ENCODE peak calls at places on chromosomes 2 and 18, in ten cellular contexts. S, F, J, D, V, W, A, X, N and O are unnamed samples.

GRCh38 chr2:123363076-123363475 is 662.0 kb upstream of the CNTNAP5 start:
- DNase-seq in S (no peak), F (no peak), J (no peak), D (no peak), V (no peak), W (no peak), A (no peak), X (no peak), N (no peak), O (no peak)

GRCh38 chr2:182593394-182593707 is 122.7 kb upstream of the DNAJC10 start:
- DNase-seq in S (no peak), F (no peak), J (no peak), D (peak), V (no peak), W (no peak), A (no peak), X (no peak), N (no peak), O (no peak)

GRCh38 chr18:79522451-79523220 is 126.9 kb downstream of the NFATC1 start:
- DNase-seq in S (peak), F (peak), J (no peak), D (no peak), V (no peak), W (no peak), A (no peak), X (no peak), N (no peak), O (no peak)

GRCh38 chr2:96831679-96832078 is 12.1 kb downstream of the ANKRD23 start:
- DNase-seq in S (no peak), F (no peak), J (no peak), D (no peak), V (no peak), W (no peak), A (no peak), X (no peak), N (peak), O (no peak)

GRCh38 chr2:101828267-101829017 is 130.9 kb downstream of the MAP4K4 start:
- DNase-seq in S (no peak), F (no peak), J (no peak), D (no peak), V (no peak), W (no peak), A (no peak), X (no peak), N (no peak), O (no peak)

GRCh38 chr2:197130318-197130717 is 180.3 kb downstream of the ANKRD44 start:
- DNase-seq in S (no peak), F (no peak), J (no peak), D (no peak), V (no peak), W (peak), A (no peak), X (no peak), N (no peak), O (no peak)

GRCh38 chr2:60352491-60353405 is 200.7 kb downstream of the BCL11A start:
- DNase-seq in S (no peak), F (no peak), J (no peak), D (no peak), V (no peak), W (no peak), A (no peak), X (no peak), N (no peak), O (peak)

GRCh38 chr2:168392031-168392430 is 64.0 kb upstream of the CERS6 start:
- DNase-seq in S (no peak), F (no peak), J (no peak), D (no peak), V (no peak), W (no peak), A (no peak), X (no peak), N (no peak), O (no peak)

GRCh38 chr2:74017181-74017580 is 32.5 kb downstream of the TET3 start:
- DNase-seq in S (no peak), F (no peak), J (no peak), D (no peak), V (no peak), W (no peak), A (no peak), X (no peak), N (no peak), O (no peak)

GRCh38 chr2:227816507-227817274 is 3.0 kb downstream of the CCL20 start:
- DNase-seq in S (no peak), F (no peak), J (peak), D (peak), V (no peak), W (peak), A (peak), X (no peak), N (no peak), O (no peak)

GRCh38 chr2:7748717-7749415 is 831.7 kb downstream of the RNF144A start:
- DNase-seq in S (no peak), F (no peak), J (no peak), D (peak), V (no peak), W (no peak), A (no peak), X (no peak), N (no peak), O (peak)

GRCh38 chr2:219596954-219597551 is 604 bp upstream of the STK11IP start:
- DNase-seq in S (no peak), F (no peak), J (no peak), D (peak), V (no peak), W (no peak), A (peak), X (no peak), N (peak), O (no peak)

GRCh38 chr18:50986360-50987087 is 18.7 kb downstream of the ELAC1 start:
- DNase-seq in S (no peak), F (no peak), J (no peak), D (peak), V (no peak), W (no peak), A (no peak), X (no peak), N (no peak), O (no peak)

GRCh38 chr2:42046819-42047487 is 868 bp upstream of the PKDCC start:
- DNase-seq in S (peak), F (peak), J (no peak), D (no peak), V (no peak), W (peak), A (peak), X (no peak), N (no peak), O (no peak)

GRCh38 chr2:217789003-217789735 is 213.6 kb downstream of the TNS1 start:
- DNase-seq in S (peak), F (peak), J (peak), D (peak), V (peak), W (peak), A (peak), X (peak), N (peak), O (peak)

GRCh38 chr2:200479617-200480292 is 30.1 kb downstream of the KCTD18 start:
- DNase-seq in S (no peak), F (peak), J (peak), D (peak), V (no peak), W (no peak), A (peak), X (no peak), N (no peak), O (peak)

GRCh38 chr2:96819101-96819875 is 3.2 kb downstream of the CNNM3 start:
- DNase-seq in S (peak), F (no peak), J (peak), D (no peak), V (peak), W (peak), A (peak), X (no peak), N (peak), O (no peak)

GRCh38 chr2:52936029-52936428 is 831.6 kb upstream of the CHAC2 start:
- DNase-seq in S (no peak), F (no peak), J (peak), D (peak), V (no peak), W (no peak), A (no peak), X (no peak), N (no peak), O (no peak)

GRCh38 chr18:22174341-22175148 is 5.2 kb downstream of the GATA6 start:
- DNase-seq in S (no peak), F (no peak), J (no peak), D (no peak), V (no peak), W (no peak), A (no peak), X (no peak), N (peak), O (no peak)

GRCh38 chr2:27720004-27720551 is 51.4 kb upstream of the MRPL33 start:
- DNase-seq in S (no peak), F (no peak), J (peak), D (peak), V (peak), W (peak), A (peak), X (no peak), N (no peak), O (no peak)

GRCh38 chr2:165401285-165401852 is 68.1 kb upstream of the CSRNP3 start:
- DNase-seq in S (no peak), F (no peak), J (peak), D (peak), V (peak), W (peak), A (peak), X (no peak), N (peak), O (peak)

GRCh38 chr2:30979822-30980245 is 158.4 kb downstream of the GALNT14 start:
- DNase-seq in S (no peak), F (peak), J (peak), D (peak), V (no peak), W (no peak), A (no peak), X (no peak), N (no peak), O (peak)

GRCh38 chr2:9310827-9311226 is 104.2 kb downstream of the ASAP2 start:
- DNase-seq in S (no peak), F (no peak), J (no peak), D (no peak), V (no peak), W (no peak), A (no peak), X (no peak), N (no peak), O (no peak)

GRCh38 chr2:225355788-225356187 is 43.7 kb upstream of the NYAP2 start:
- DNase-seq in S (no peak), F (no peak), J (no peak), D (no peak), V (no peak), W (no peak), A (no peak), X (no peak), N (no peak), O (no peak)

GRCh38 chr2:31384351-31384750 is 30.2 kb downstream of the XDH start:
- DNase-seq in S (no peak), F (no peak), J (peak), D (peak), V (no peak), W (peak), A (no peak), X (peak), N (no peak), O (no peak)

GRCh38 chr2:86622409-86622877 is 1.2 kb downstream of the RNF103 start:
- DNase-seq in S (no peak), F (peak), J (peak), D (peak), V (peak), W (peak), A (no peak), X (peak), N (peak), O (peak)

GRCh38 chr2:136919682-136920081 is 154.3 kb downstream of the THSD7B start:
- DNase-seq in S (no peak), F (no peak), J (no peak), D (no peak), V (no peak), W (no peak), A (no peak), X (no peak), N (no peak), O (no peak)

GRCh38 chr2:11071207-11071606 is 84.1 kb upstream of the SLC66A3 start:
- DNase-seq in S (no peak), F (no peak), J (no peak), D (peak), V (peak), W (peak), A (no peak), X (no peak), N (no peak), O (no peak)

GRCh38 chr18:7950380-7951143 is 383.4 kb downstream of the PTPRM start:
- DNase-seq in S (no peak), F (no peak), J (peak), D (peak), V (peak), W (no peak), A (peak), X (no peak), N (no peak), O (no peak)

GRCh38 chr2:219607931-219608330 is 10.3 kb downstream of the STK11IP start:
- DNase-seq in S (no peak), F (no peak), J (no peak), D (no peak), V (no peak), W (no peak), A (no peak), X (no peak), N (no peak), O (no peak)

DNA sequence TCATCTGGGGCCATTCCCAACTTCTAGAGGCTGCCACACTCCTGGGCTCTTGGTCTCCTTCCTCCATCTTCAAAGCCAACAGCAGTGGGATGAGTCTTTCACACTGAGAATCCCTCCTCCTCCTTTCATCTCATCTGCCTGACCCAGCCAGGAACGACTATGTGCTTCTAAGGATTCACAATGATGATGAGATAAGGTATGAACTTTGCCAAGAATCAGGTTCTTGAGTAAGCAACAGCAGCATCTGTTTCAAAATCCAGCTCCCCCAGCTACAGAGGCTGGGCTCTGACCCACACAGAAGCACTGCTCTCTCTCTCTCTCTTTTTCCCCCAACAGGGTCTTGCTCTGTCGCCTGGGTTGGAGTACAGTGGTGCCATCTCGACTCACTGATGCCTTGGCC is 46.4 kb downstream of the TIMM21 start:
- DNase-seq in S (no peak), F (no peak), J (no peak), D (peak), V (no peak), W (no peak), A (no peak), X (no peak), N (no peak), O (no peak)
- TF ChIP-seq POLR2A in S (no peak), F (no peak), J (no peak), D (no peak), V (no peak), W (no peak), A (no peak), X (no peak), N (no peak), O (no peak)

GRCh38 chr2:213232649-213233437 is 51.4 kb upstream of the SPAG16 start:
- DNase-seq in S (no peak), F (no peak), J (no peak), D (peak), V (no peak), W (peak), A (no peak), X (no peak), N (no peak), O (no peak)
- TF ChIP-seq POLR2A in S (no peak), F (no peak), J (no peak), D (no peak), V (no peak), W (no peak), A (no peak), X (no peak), N (no peak), O (no peak)

DNA sequence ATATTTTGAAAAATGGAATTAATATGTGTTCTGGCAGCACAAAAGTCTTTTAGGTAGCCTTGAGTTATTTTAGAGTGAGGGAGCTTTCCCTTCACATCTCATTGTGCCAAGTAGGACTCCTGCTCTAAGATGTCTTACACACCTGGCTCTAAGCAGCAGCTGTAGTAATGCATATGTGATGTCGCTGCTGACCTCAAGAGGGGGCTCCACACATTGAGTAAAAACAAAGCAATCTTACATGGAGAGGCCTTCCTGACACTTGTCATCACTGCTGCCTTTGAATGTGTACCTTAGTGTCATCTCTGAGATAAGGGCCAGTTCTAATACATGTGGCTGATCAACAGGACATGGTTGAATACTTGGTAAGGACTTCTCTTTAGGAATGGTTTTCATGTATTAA is 75.8 kb downstream of the ACTR3 start:
- DNase-seq in S (no peak), F (no peak), J (peak), D (peak), V (peak), W (peak), A (peak), X (no peak), N (peak), O (no peak)
- TF ChIP-seq POLR2A in S (no peak), F (no peak), J (no peak), D (no peak), V (no peak), W (no peak), A (no peak), X (no peak), N (no peak), O (no peak)

GRCh38 chr2:121960251-121960650 is 204.8 kb downstream of the TSN start:
- DNase-seq in S (no peak), F (no peak), J (no peak), D (no peak), V (no peak), W (no peak), A (no peak), X (no peak), N (no peak), O (no peak)

GRCh38 chr2:121966663-121967062 is 211.2 kb downstream of the TSN start:
- DNase-seq in S (no peak), F (no peak), J (no peak), D (no peak), V (no peak), W (no peak), A (no peak), X (no peak), N (no peak), O (no peak)

GRCh38 chr2:121965666-121966065 is 210.2 kb downstream of the TSN start:
- DNase-seq in S (no peak), F (no peak), J (no peak), D (no peak), V (no peak), W (no peak), A (no peak), X (no peak), N (no peak), O (no peak)

DNA sequence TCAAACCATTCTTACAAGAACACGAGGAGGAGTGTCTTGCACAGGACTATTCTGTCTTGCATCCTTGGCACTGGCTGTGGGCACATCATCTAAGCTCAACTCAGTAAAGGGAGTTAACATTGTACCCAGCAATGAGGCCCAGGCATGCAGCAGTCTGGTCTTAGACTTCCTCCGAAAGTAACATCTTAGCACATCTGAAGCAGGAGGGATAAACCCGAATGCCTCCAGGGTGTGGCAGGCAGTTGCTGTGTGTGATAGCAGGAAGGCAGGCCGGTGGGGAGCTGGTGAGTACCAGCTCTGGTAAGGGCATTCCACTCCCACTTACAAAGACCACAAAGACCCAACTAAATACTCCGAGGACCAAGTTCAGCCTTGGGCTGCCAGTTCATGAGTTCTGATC is 206.3 kb downstream of the TSN start:
- DNase-seq in S (no peak), F (no peak), J (no peak), D (no peak), V (no peak), W (no peak), A (no peak), X (no peak), N (no peak), O (no peak)
- TF ChIP-seq POLR2A in S (no peak), F (no peak), J (no peak), D (no peak), V (no peak), W (no peak), A (no peak), X (no peak), N (no peak), O (no peak)

GRCh38 chr2:163737563-163737962 is 1.8 kb upstream of the FIGN start:
- DNase-seq in S (no peak), F (no peak), J (no peak), D (no peak), V (no peak), W (no peak), A (no peak), X (no peak), N (no peak), O (no peak)
- TF ChIP-seq POLR2A in S (no peak), F (no peak), J (no peak), D (no peak), V (no peak), W (no peak), A (no peak), X (no peak), N (no peak), O (no peak)